ENCODE peak calls at places on chromosomes 1 and 21, in nine cellular contexts. M is heart right ventricle; Z is left ventricle myocardium inferior; B is H9; A is mucosa of descending colon; I is uterus; D is suprapubic skin; T is NT2/D1; E is naive thymus-derived CD4-positive, alpha-beta T cell. Y is an unnamed sample.

GRCh38 chr1:157849229-157849875 is 7.7 kb upstream of the CD5L start:
- DNase-seq in M (no peak), Z (no peak), B (no peak), A (no peak), I (no peak), D (no peak), T (no peak), E (no peak), Y (no peak)

GRCh38 chr1:26391450-26391849 is 18.9 kb upstream of the ZNF683 start:
- DNase-seq in M (no peak), Z (no peak), B (peak; percentile 60), A (no peak), I (no peak), D (no peak), T (peak; percentile 57), E (no peak), Y (peak; percentile 53)

GRCh38 chr21:22575165-22575584 is 1577.0 kb downstream of the NCAM2 start:
- DNase-seq in M (no peak), Z (no peak), B (peak; percentile 46), A (no peak), I (no peak), D (no peak), T (peak; percentile 78), E (no peak), Y (no peak)

GRCh38 chr1:195915826-195916225 is 692.4 kb downstream of the KCNT2 start:
- DNase-seq in M (no peak), Z (no peak), B (no peak), A (no peak), I (no peak), D (no peak), T (no peak), E (no peak), Y (no peak)

GRCh38 chr1:15051898-15052528 is 101.5 kb upstream of the TMEM51 start:
- DNase-seq in M (no peak), Z (no peak), B (no peak), A (no peak), I (no peak), D (no peak), T (no peak), E (no peak), Y (no peak)

GRCh38 chr1:203264052-203264501 is 34.6 kb upstream of the CHIT1 start:
- DNase-seq in M (no peak), Z (no peak), B (no peak), A (no peak), I (peak; percentile 66), D (no peak), T (no peak), E (no peak), Y (no peak)

GRCh38 chr1:158149577-158150269 is 31.0 kb upstream of the CD1D start:
- DNase-seq in M (peak; percentile 97), Z (peak; percentile 95), B (peak; percentile 94), A (peak; percentile 90), I (peak; percentile 97), D (peak; percentile 95), T (peak; percentile 96), E (peak; percentile 41), Y (peak; percentile 56)

GRCh38 chr1:218374972-218375371 is 29.8 kb downstream of the TGFB2 start:
- DNase-seq in M (no peak), Z (no peak), B (no peak), A (no peak), I (no peak), D (no peak), T (no peak), E (no peak), Y (no peak)

GRCh38 chr21:16308269-16308668 is 578.5 kb downstream of the USP25 start:
- DNase-seq in M (no peak), Z (no peak), B (no peak), A (no peak), I (no peak), D (no peak), T (no peak), E (no peak), Y (no peak)

GRCh38 chr1:82979593-82980230 is 1019.2 kb downstream of the TTLL7 start:
- DNase-seq in M (no peak), Z (no peak), B (no peak), A (no peak), I (no peak), D (no peak), T (no peak), E (no peak), Y (no peak)

GRCh38 chr21:27298465-27298864 is 331.6 kb upstream of the ADAMTS5 start:
- DNase-seq in M (no peak), Z (no peak), B (no peak), A (no peak), I (no peak), D (no peak), T (no peak), E (no peak), Y (no peak)

GRCh38 chr1:16148329-16149092 is 7.4 kb downstream of the EPHA2 start:
- DNase-seq in M (no peak), Z (no peak), B (no peak), A (no peak), I (no peak), D (no peak), T (no peak), E (no peak), Y (peak; percentile 23)

GRCh38 chr1:16150508-16150907 is 5.4 kb downstream of the EPHA2 start:
- DNase-seq in M (no peak), Z (no peak), B (no peak), A (no peak), I (no peak), D (no peak), T (no peak), E (no peak), Y (no peak)

GRCh38 chr1:16151200-16151708 is 4.6 kb downstream of the EPHA2 start:
- DNase-seq in M (no peak), Z (no peak), B (no peak), A (no peak), I (no peak), D (no peak), T (no peak), E (no peak), Y (no peak)

GRCh38 chr1:16149146-16149545 is 6.7 kb downstream of the EPHA2 start:
- DNase-seq in M (no peak), Z (no peak), B (no peak), A (no peak), I (no peak), D (no peak), T (no peak), E (no peak), Y (no peak)

GRCh38 chr1:16149702-16150488 is 6.0 kb downstream of the EPHA2 start:
- DNase-seq in M (no peak), Z (no peak), B (no peak), A (no peak), I (no peak), D (no peak), T (no peak), E (no peak), Y (no peak)
- H3K4me1 ChIP-seq in M (peaks cover 78% of the 10 kb centered on the region), Z (peaks cover 98% of the 10 kb centered on the region), B (peaks cover 14% of the 10 kb centered on the region), A (peaks cover 32% of the 10 kb centered on the region), I (no peaks in the 10 kb centered on the region), D (peaks cover 83% of the 10 kb centered on the region), T (peaks cover 37% of the 10 kb centered on the region), E (peaks cover 10% of the 10 kb centered on the region), Y (peaks cover 24% of the 10 kb centered on the region)

GRCh38 chr1:31701137-31701736 is 2.6 kb downstream of the COL16A1 start:
- DNase-seq in M (peak; percentile 78), Z (peak; percentile 89), B (no peak), A (peak; percentile 78), I (peak; percentile 99), D (peak; percentile 95), T (peak; percentile 55), E (no peak), Y (no peak)
- H3K4me1 ChIP-seq in M (peaks cover 39% of the 10 kb centered on the region), Z (peaks cover 58% of the 10 kb centered on the region), B (peaks cover 9% of the 10 kb centered on the region), A (peaks cover 15% of the 10 kb centered on the region), I (peaks cover 21% of the 10 kb centered on the region), D (peaks cover 79% of the 10 kb centered on the region), T (peaks cover 49% of the 10 kb centered on the region), E (peaks cover 17% of the 10 kb centered on the region), Y (peaks cover 40% of the 10 kb centered on the region)

GRCh38 chr1:208205216-208206013 is 38.8 kb downstream of the PLXNA2 start:
- DNase-seq in M (no peak), Z (no peak), B (no peak), A (no peak), I (no peak), D (no peak), T (no peak), E (no peak), Y (no peak)

GRCh38 chr1:208203127-208203847 is 40.9 kb downstream of the PLXNA2 start:
- DNase-seq in M (peak; percentile 71), Z (peak; percentile 62), B (no peak), A (peak; percentile 80), I (peak; percentile 39), D (no peak), T (no peak), E (no peak), Y (no peak)

GRCh38 chr1:208206092-208206698 is 38.0 kb downstream of the PLXNA2 start:
- DNase-seq in M (no peak), Z (no peak), B (no peak), A (no peak), I (no peak), D (no peak), T (no peak), E (no peak), Y (no peak)

GRCh38 chr1:208203848-208204609 is 40.2 kb downstream of the PLXNA2 start:
- DNase-seq in M (no peak), Z (no peak), B (no peak), A (no peak), I (no peak), D (no peak), T (peak; percentile 44), E (no peak), Y (no peak)

DNA sequence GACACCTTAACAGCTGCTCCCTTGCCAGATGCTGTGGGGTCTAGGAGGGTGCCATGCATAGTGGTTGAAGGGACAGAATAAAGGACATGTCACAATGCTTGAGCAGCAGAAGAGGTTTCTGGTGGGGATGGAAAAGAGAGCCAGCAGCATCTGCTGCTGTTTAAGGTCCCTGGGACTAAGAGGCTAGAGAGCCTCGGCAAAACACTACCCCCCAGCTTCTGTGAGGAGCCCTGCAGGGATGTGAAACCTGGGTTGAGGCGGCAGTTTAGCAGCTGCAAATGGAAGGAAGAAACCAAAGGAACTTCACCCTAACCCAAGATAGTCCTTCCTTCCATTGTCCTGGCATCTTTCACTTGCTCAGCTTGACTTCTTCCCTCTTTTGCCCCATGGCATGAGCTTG is 39.4 kb downstream of the PLXNA2 start:
- DNase-seq in M (no peak), Z (no peak), B (no peak), A (no peak), I (no peak), D (no peak), T (no peak), E (no peak), Y (no peak)
- H3K4me1 ChIP-seq in M (peaks cover 87% of the 10 kb centered on the region), Z (peaks cover 97% of the 10 kb centered on the region), B (no peaks in the 10 kb centered on the region), A (peaks cover 59% of the 10 kb centered on the region), I (no peaks in the 10 kb centered on the region), D (peaks cover 82% of the 10 kb centered on the region), T (peaks cover 8% of the 10 kb centered on the region), E (no peaks in the 10 kb centered on the region), Y (no peaks in the 10 kb centered on the region)

GRCh38 chr1:234973426-234974250 is 155.0 kb downstream of the TOMM20 start:
- DNase-seq in M (no peak), Z (no peak), B (no peak), A (peak; percentile 73), I (peak; percentile 13), D (no peak), T (no peak), E (no peak), Y (no peak)
- H3K4me1 ChIP-seq in M (peaks cover 45% of the 10 kb centered on the region), Z (peaks cover 53% of the 10 kb centered on the region), B (peaks cover 10% of the 10 kb centered on the region), A (peaks cover 60% of the 10 kb centered on the region), I (peaks cover 8% of the 10 kb centered on the region), D (peaks cover 67% of the 10 kb centered on the region), T (peaks cover 24% of the 10 kb centered on the region), E (peaks cover 8% of the 10 kb centered on the region), Y (peaks cover 76% of the 10 kb centered on the region)